ENCODE peak calls at places on chromosomes 4 and X, in five cellular contexts. P is A549, F is HepG2, A is H1, W is K562. K is an unnamed sample.

GRCh38 chr4:14022428-14022827 is 394.9 kb upstream of the BOD1L1 start:
- DNase-seq in P (peak), F (no peak), A (no peak), W (no peak), K (no peak)

GRCh38 chr4:157265281-157265680 is 44.8 kb downstream of the GRIA2 start:
- DNase-seq in P (no peak), F (no peak), A (no peak), W (no peak), K (no peak)

GRCh38 chrX:30489323-30489722 is 88.2 kb downstream of the TASL start:
- DNase-seq in P (peak), F (peak), A (no peak), W (peak), K (no peak)

GRCh38 chrX:17535229-17535628 is 160.2 kb downstream of the NHS start:
- DNase-seq in P (peak), F (peak), A (no peak), W (peak), K (no peak)

GRCh38 chr4:8637456-8637984 is 45.0 kb downstream of the CPZ start:
- DNase-seq in P (no peak), F (no peak), A (no peak), W (peak), K (no peak)

GRCh38 chr4:136505020-136505419 is 1027.3 kb downstream of the PCDH18 start:
- DNase-seq in P (peak), F (no peak), A (no peak), W (no peak), K (no peak)

GRCh38 chr4:60579335-60579734 is 620.8 kb upstream of the ADGRL3 start:
- DNase-seq in P (no peak), F (no peak), A (no peak), W (no peak), K (no peak)

GRCh38 chrX:40100141-40100536 is 2.4 kb upstream of the BCOR start:
- DNase-seq in P (no peak), F (no peak), A (no peak), W (no peak), K (no peak)

GRCh38 chr4:10093801-10094552 is 22.6 kb downstream of the WDR1 start:
- DNase-seq in P (no peak), F (no peak), A (no peak), W (no peak), K (no peak)

GRCh38 chr4:30653291-30653690 is 66.9 kb upstream of the PCDH7 start:
- DNase-seq in P (no peak), F (no peak), A (no peak), W (no peak), K (no peak)

GRCh38 chr4:123116412-123116811 is 194.0 kb upstream of the NUDT6 start:
- DNase-seq in P (no peak), F (peak), A (no peak), W (no peak), K (no peak)

GRCh38 chrX:16852617-16853179 is 17.5 kb downstream of the RBBP7 start:
- DNase-seq in P (no peak), F (no peak), A (no peak), W (no peak), K (no peak)

GRCh38 chrX:17412692-17413091 is 37.7 kb downstream of the NHS start:
- DNase-seq in P (peak), F (no peak), A (no peak), W (no peak), K (no peak)

GRCh38 chrX:131577999-131578734 is 34.3 kb downstream of the OR13H1 start:
- DNase-seq in P (peak), F (no peak), A (no peak), W (no peak), K (no peak)

GRCh38 chr4:150152764-150153163 is 74.5 kb downstream of the DCLK2 start:
- DNase-seq in P (peak), F (no peak), A (no peak), W (no peak), K (no peak)

GRCh38 chrX:13967636-13968035 is 62.1 kb downstream of the GEMIN8 start:
- DNase-seq in P (no peak), F (no peak), A (no peak), W (no peak), K (no peak)

GRCh38 chrX:45907776-45908175 is 637.4 kb downstream of the ZNF674 start:
- DNase-seq in P (no peak), F (no peak), A (no peak), W (no peak), K (no peak)

GRCh38 chr4:23890369-23891063 is 669 bp upstream of the PPARGC1A start:
- DNase-seq in P (no peak), F (no peak), A (no peak), W (no peak), K (no peak)

GRCh38 chr4:52059372-52059771 is 8.3 kb downstream of the SPATA18 start:
- DNase-seq in P (peak), F (no peak), A (no peak), W (no peak), K (no peak)

GRCh38 chr4:172982151-172982590 is 186.4 kb upstream of the GALNT7 start:
- DNase-seq in P (peak), F (no peak), A (no peak), W (no peak), K (peak)

GRCh38 chrX:129493643-129494042 is 29.6 kb downstream of the SMARCA1 start:
- DNase-seq in P (no peak), F (no peak), A (no peak), W (no peak), K (no peak)

GRCh38 chr4:147057631-147057980 is 111.9 kb upstream of the TTC29 start:
- DNase-seq in P (no peak), F (no peak), A (no peak), W (no peak), K (no peak)

GRCh38 chrX:84182521-84182920 is 5.5 kb downstream of the RPS6KA6 start:
- DNase-seq in P (no peak), F (no peak), A (no peak), W (no peak), K (no peak)

GRCh38 chrX:94401426-94401825 is 727.4 kb downstream of the FAM133A start:
- DNase-seq in P (peak), F (no peak), A (no peak), W (no peak), K (no peak)

GRCh38 chr4:102663073-102663472 is 97.7 kb downstream of the MANBA start:
- DNase-seq in P (no peak), F (no peak), A (no peak), W (no peak), K (no peak)

GRCh38 chr4:7832331-7832730 is 107.3 kb downstream of the AFAP1 start:
- DNase-seq in P (no peak), F (no peak), A (no peak), W (no peak), K (no peak)

GRCh38 chrX:12685541-12685940 is 105.7 kb upstream of the PRPS2 start:
- DNase-seq in P (no peak), F (no peak), A (no peak), W (no peak), K (no peak)

GRCh38 chrX:10172867-10173266 is 16.1 kb downstream of the CLCN4 start:
- DNase-seq in P (no peak), F (no peak), A (no peak), W (no peak), K (no peak)

GRCh38 chr4:23333556-23333945 is 556.3 kb downstream of the PPARGC1A start:
- DNase-seq in P (no peak), F (no peak), A (no peak), W (no peak), K (no peak)

GRCh38 chr4:26273308-26273980 is 47.4 kb upstream of the RBPJ start:
- DNase-seq in P (no peak), F (no peak), A (no peak), W (no peak), K (no peak)

GRCh38 chrX:23317799-23318724 is 16.6 kb upstream of the PTCHD1 start:
- DNase-seq in P (peak), F (no peak), A (no peak), W (peak), K (no peak)

GRCh38 chrX:118644378-118644777 is 83.0 kb upstream of the IL13RA1 start:
- DNase-seq in P (peak), F (peak), A (no peak), W (peak), K (no peak)

GRCh38 chrX:111352424-111352823 is 59.6 kb downstream of the DCX start:
- DNase-seq in P (peak), F (peak), A (no peak), W (no peak), K (no peak)

GRCh38 chr4:180960758-180961401 is 1282.3 kb upstream of the TENM3 start:
- DNase-seq in P (no peak), F (no peak), A (no peak), W (no peak), K (no peak)

GRCh38 chrX:16882188-16882587 is 12.0 kb upstream of the RBBP7 start:
- DNase-seq in P (peak), F (no peak), A (no peak), W (no peak), K (no peak)

GRCh38 chrX:13662537-13662841 is 9.5 kb downstream of the TCEANC start:
- DNase-seq in P (no peak), F (no peak), A (no peak), W (no peak), K (no peak)

GRCh38 chr4:73620115-73620792 is at the start of gene RASSF6:
- DNase-seq in P (peak), F (no peak), A (peak), W (no peak), K (no peak)

GRCh38 chrX:136687457-136687856 is 39.5 kb downstream of the CD40LG start:
- DNase-seq in P (no peak), F (no peak), A (no peak), W (no peak), K (no peak)

GRCh38 chrX:42515939-42516338 is 262.0 kb downstream of the PPP1R2C start:
- DNase-seq in P (no peak), F (no peak), A (no peak), W (no peak), K (no peak)

DNA sequence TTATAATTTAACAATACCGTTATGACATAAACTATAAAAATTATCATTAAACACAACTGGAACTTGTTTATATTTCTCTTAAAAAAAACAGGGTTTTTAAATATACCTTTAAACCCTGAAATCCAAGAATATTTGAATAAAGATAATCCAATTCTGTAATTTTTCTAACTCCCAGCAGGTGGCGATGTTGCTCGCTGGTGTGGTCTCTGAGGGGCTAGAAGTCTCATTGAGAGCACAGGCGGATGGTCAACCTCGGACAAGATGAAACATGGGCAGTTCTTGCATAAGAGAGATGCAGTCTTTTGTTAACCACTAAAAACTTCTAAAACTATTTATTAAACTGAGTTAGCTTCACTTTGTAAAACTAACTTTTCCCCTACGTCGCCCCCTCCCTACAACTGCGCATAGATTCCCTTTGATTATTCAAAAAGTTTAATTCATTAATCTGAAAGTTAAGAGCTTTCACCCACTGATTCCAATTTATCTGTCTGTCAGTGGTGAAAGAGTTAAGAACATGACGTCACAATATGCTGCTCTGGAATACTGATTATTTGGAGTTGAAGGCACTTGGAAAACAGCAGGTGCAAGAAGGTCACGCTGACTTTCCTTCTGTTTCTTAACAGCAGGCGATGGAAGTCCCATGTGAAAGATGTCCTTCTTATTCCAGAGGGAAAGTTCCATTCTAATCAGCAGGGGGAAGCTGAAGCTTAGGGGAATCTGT is 29.5 kb downstream of the DMP1 start:
- DNase-seq in P (peak), F (peak), A (peak), W (peak), K (peak)
- TF ChIP-seq HDAC2 in P (no peak), F (no peak), A (peak), W (no peak), K (no peak)

GRCh38 chr4:174362340-174362739 is 78.6 kb downstream of the CEP44 start:
- DNase-seq in P (no peak), F (no peak), A (no peak), W (no peak), K (no peak)

GRCh38 chr4:174369968-174370367 is 86.3 kb downstream of the CEP44 start:
- DNase-seq in P (no peak), F (no peak), A (no peak), W (no peak), K (no peak)

GRCh38 chr4:174365018-174365587 is 81.4 kb downstream of the CEP44 start:
- DNase-seq in P (peak), F (peak), A (no peak), W (peak), K (no peak)
- TF ChIP-seq HDAC2 in P (no peak), F (no peak), A (no peak), W (no peak), K (no peak)

GRCh38 chrX:38750551-38750950 is 50.7 kb upstream of the MID1IP1 start:
- DNase-seq in P (no peak), F (no peak), A (no peak), W (no peak), K (no peak)

GRCh38 chrX:38755319-38755718 is 45.9 kb upstream of the MID1IP1 start:
- DNase-seq in P (no peak), F (no peak), A (no peak), W (no peak), K (no peak)

DNA sequence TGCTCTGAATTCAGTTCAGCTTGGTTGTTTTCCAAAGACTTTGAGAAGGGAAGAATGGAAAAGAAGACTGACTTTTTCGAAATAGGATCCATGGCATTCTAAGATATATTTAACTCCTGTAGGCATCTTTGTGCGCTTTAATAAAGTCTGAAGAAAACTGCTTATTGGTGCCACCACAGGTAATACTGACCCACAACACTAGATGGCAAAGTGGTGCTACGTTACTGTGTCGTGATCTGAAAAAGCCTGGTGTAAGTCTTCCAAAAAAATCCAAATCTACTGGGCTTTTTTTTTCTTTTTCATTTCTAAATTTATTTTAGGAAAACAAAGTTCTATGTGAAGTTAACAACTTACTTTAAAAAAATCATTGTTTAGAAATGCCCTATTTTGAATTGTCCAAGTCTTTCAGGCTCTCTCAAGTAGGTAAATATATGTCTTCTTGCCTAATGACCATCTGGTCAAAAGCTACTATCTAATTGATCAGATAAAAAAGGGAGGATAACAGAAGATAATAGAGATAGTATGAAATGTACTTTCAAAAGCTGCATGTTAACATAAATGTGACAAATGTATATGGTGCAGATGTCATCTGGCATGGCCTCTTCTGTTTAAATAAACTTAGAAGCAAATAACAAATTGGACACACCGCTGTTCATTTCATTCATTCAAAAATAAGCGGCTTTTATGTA is 47.0 kb upstream of the MID1IP1 start:
- DNase-seq in P (peak), F (peak), A (no peak), W (peak), K (peak)
- TF ChIP-seq HDAC2 in P (no peak), F (no peak), A (no peak), W (no peak), K (no peak)

GRCh38 chr4:25223770-25224375 is 10.0 kb upstream of the PI4K2B start:
- DNase-seq in P (peak), F (no peak), A (no peak), W (no peak), K (no peak)
- TF ChIP-seq HDAC2 in P (no peak), F (no peak), A (no peak), W (no peak), K (no peak)

GRCh38 chr4:36177946-36178345 is 66.4 kb downstream of the ARAP2 start:
- DNase-seq in P (no peak), F (no peak), A (no peak), W (no peak), K (no peak)
- TF ChIP-seq HDAC2 in P (no peak), F (no peak), A (no peak), W (no peak), K (no peak)

GRCh38 chrX:31931225-31931624 is 859.4 kb upstream of the FTHL17 start:
- DNase-seq in P (no peak), F (no peak), A (no peak), W (no peak), K (no peak)
- TF ChIP-seq HDAC2 in P (no peak), F (no peak), A (no peak), W (no peak), K (no peak)

GRCh38 chr4:174120446-174121142 is 162.9 kb downstream of the FBXO8 start:
- DNase-seq in P (peak), F (peak), A (no peak), W (peak), K (no peak)

GRCh38 chr4:174117445-174117844 is 166.0 kb downstream of the FBXO8 start:
- DNase-seq in P (no peak), F (no peak), A (no peak), W (no peak), K (no peak)

GRCh38 chr4:174119051-174119450 is 164.4 kb downstream of the FBXO8 start:
- DNase-seq in P (peak), F (no peak), A (no peak), W (no peak), K (no peak)

GRCh38 chr4:174118171-174118570 is 165.3 kb downstream of the FBXO8 start:
- DNase-seq in P (no peak), F (no peak), A (no peak), W (no peak), K (no peak)

GRCh38 chr4:174119818-174120217 is 163.6 kb downstream of the FBXO8 start:
- DNase-seq in P (no peak), F (no peak), A (no peak), W (no peak), K (no peak)
- TF ChIP-seq HDAC2 in P (no peak), F (no peak), A (no peak), W (no peak), K (no peak)

DNA sequence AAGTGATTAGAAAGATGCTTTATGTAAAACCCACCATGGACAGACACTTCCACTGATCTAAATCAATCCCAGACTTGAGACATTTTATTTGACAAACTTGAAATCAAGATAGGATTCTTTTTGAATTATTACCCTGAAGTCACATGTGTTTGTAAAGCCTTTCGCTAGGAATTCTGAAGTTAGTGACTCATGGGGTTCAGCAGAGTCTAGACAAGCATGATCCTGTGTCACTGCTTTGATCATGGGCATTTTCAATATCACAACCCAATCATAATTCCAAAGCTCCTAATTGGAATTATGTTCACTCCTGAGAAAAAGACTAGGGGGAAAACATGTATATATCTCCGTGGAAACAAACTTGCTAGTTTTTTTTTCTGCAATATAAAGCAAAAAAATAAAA is 67.5 kb upstream of the BMP3 start:
- DNase-seq in P (peak), F (no peak), A (no peak), W (no peak), K (no peak)
- TF ChIP-seq HDAC2 in P (no peak), F (no peak), A (no peak), W (no peak), K (no peak)